ENCODE peak calls at places on chromosome 4, in four cellular contexts. R is fibroblast of lung, C is thyroid gland, J is nucleus accumbens. I is an unnamed sample.

GRCh38 chr4:169024762-169025161 is 14.7 kb upstream of the CBR4 start:
- DNase-seq in C (no peak), R (peak; percentile 45), J (peak; percentile 6), I (no peak)

GRCh38 chr4:158195297-158195696 is 15.0 kb upstream of the TMEM144 start:
- DNase-seq in J (no peak), C (no peak), R (no peak), I (no peak)

GRCh38 chr4:25888781-25889180 is 25.2 kb upstream of the SMIM20 start:
- DNase-seq in R (peak; percentile 80), C (no peak), J (no peak), I (no peak)

GRCh38 chr4:151417766-151418376 is 8.9 kb downstream of the FHIP1A start:
- DNase-seq in J (no peak), C (peak; percentile 38), R (peak; percentile 33), I (no peak)

GRCh38 chr4:124277691-124278090 is 434.8 kb downstream of the ANKRD50 start:
- DNase-seq in C (no peak), J (no peak), R (peak; percentile 13), I (no peak)

GRCh38 chr4:106062452-106062875 is 167.2 kb downstream of the NPNT start:
- DNase-seq in R (peak; percentile 86), C (no peak), J (no peak), I (peak; percentile 87)

GRCh38 chr4:17018013-17018412 is 119.6 kb upstream of the LDB2 start:
- DNase-seq in J (no peak), C (no peak), R (no peak), I (no peak)

GRCh38 chr4:173057442-173057841 is 111.2 kb upstream of the GALNT7 start:
- DNase-seq in J (no peak), C (no peak), R (peak; percentile 18), I (no peak)

GRCh38 chr4:102352774-102353173 is 7.5 kb upstream of the SLC39A8 start:
- DNase-seq in C (no peak), J (no peak), R (no peak), I (peak; percentile 9)

GRCh38 chr4:38822748-38823303 is 18.2 kb upstream of the TLR1 start:
- DNase-seq in C (no peak), R (no peak), J (no peak), I (no peak)

GRCh38 chr4:15012017-15012788 is 9.9 kb downstream of the CPEB2 start:
- DNase-seq in J (no peak), R (no peak), C (no peak), I (no peak)

GRCh38 chr4:127623755-127624087 is 9.0 kb upstream of the INTU start:
- DNase-seq in J (peak; percentile 28), R (peak; percentile 42), C (peak; percentile 64), I (no peak)

GRCh38 chr4:128582319-128582948 is 227.1 kb upstream of the JADE1 start:
- DNase-seq in R (no peak), C (no peak), J (no peak), I (no peak)

GRCh38 chr4:4470208-4470607 is 71.6 kb downstream of the STX18 start:
- DNase-seq in C (no peak), J (no peak), R (no peak), I (no peak)

GRCh38 chr4:53055274-53055673 is 193.2 kb downstream of the RASL11B start:
- DNase-seq in C (no peak), J (no peak), R (peak; percentile 91), I (no peak)

GRCh38 chr4:16779028-16779675 is 119.3 kb downstream of the LDB2 start:
- DNase-seq in R (peak; percentile 89), J (no peak), C (no peak), I (no peak)

GRCh38 chr4:5710962-5711478 is at the start of gene EVC:
- DNase-seq in R (peak; percentile 81), J (no peak), C (peak; percentile 87), I (no peak)

GRCh38 chr4:128737098-128737513 is 72.4 kb upstream of the JADE1 start:
- DNase-seq in J (no peak), C (no peak), R (no peak), I (no peak)

GRCh38 chr4:30836231-30836630 is 116.1 kb downstream of the PCDH7 start:
- DNase-seq in J (no peak), C (no peak), R (peak; percentile 60), I (no peak)

GRCh38 chr4:16636911-16637630 is 261.4 kb downstream of the LDB2 start:
- DNase-seq in C (no peak), J (no peak), R (peak; percentile 65), I (no peak)

I was measured in retinal pigment epithelial cell.